ENCODE peak calls at places on chromosomes 4 and X, in six cellular contexts. One of them, this sample, is unnamed.

GRCh38 chr4:30860983-30861382 is 140.8 kb downstream of the PCDH7 start:
- DNase-seq in IMR-90: no peak
- DNase-seq in T1000: no peak
- DNase-seq in activated CD4-positive, CD25-positive, alpha-beta regulatory T cell treated with anti-CD3 and anti-CD28 coated beads, Interleukin-2, amount 50 U/mL, for 72 hours: no peak
- DNase-seq in naive thymus-derived CD8-positive, alpha-beta T cell: no peak
- DNase-seq in OCI-LY7: no peak
- DNase-seq in this sample: no peak

GRCh38 chr4:138576684-138577083 is 334.5 kb upstream of the SLC7A11 start:
- DNase-seq in IMR-90: peak
- DNase-seq in T1000: no peak
- DNase-seq in activated CD4-positive, CD25-positive, alpha-beta regulatory T cell treated with anti-CD3 and anti-CD28 coated beads, Interleukin-2, amount 50 U/mL, for 72 hours: no peak
- DNase-seq in naive thymus-derived CD8-positive, alpha-beta T cell: no peak
- DNase-seq in OCI-LY7: peak
- DNase-seq in this sample: peak

GRCh38 chr4:73662709-73663546 is 42.7 kb upstream of the RASSF6 start:
- DNase-seq in IMR-90: peak
- DNase-seq in T1000: no peak
- DNase-seq in activated CD4-positive, CD25-positive, alpha-beta regulatory T cell treated with anti-CD3 and anti-CD28 coated beads, Interleukin-2, amount 50 U/mL, for 72 hours: no peak
- DNase-seq in naive thymus-derived CD8-positive, alpha-beta T cell: no peak
- DNase-seq in OCI-LY7: peak
- DNase-seq in this sample: peak

GRCh38 chr4:53365121-53365485 is 758 bp downstream of the SCFD2 start:
- DNase-seq in IMR-90: peak
- DNase-seq in T1000: no peak
- DNase-seq in activated CD4-positive, CD25-positive, alpha-beta regulatory T cell treated with anti-CD3 and anti-CD28 coated beads, Interleukin-2, amount 50 U/mL, for 72 hours: no peak
- DNase-seq in naive thymus-derived CD8-positive, alpha-beta T cell: peak
- DNase-seq in OCI-LY7: peak
- DNase-seq in this sample: no peak

GRCh38 chr4:21447320-21448055 is 501.1 kb downstream of the KCNIP4 start:
- DNase-seq in IMR-90: no peak
- DNase-seq in T1000: no peak
- DNase-seq in activated CD4-positive, CD25-positive, alpha-beta regulatory T cell treated with anti-CD3 and anti-CD28 coated beads, Interleukin-2, amount 50 U/mL, for 72 hours: no peak
- DNase-seq in naive thymus-derived CD8-positive, alpha-beta T cell: no peak
- DNase-seq in OCI-LY7: no peak
- DNase-seq in this sample: no peak

GRCh38 chrX:40573763-40574162 is 7.0 kb upstream of the ATP6AP2 start:
- DNase-seq in IMR-90: peak
- DNase-seq in T1000: no peak
- DNase-seq in activated CD4-positive, CD25-positive, alpha-beta regulatory T cell treated with anti-CD3 and anti-CD28 coated beads, Interleukin-2, amount 50 U/mL, for 72 hours: no peak
- DNase-seq in naive thymus-derived CD8-positive, alpha-beta T cell: no peak
- DNase-seq in OCI-LY7: peak
- DNase-seq in this sample: no peak

GRCh38 chr4:183366436-183366835 is 44.2 kb upstream of the CLDN24 start:
- DNase-seq in IMR-90: no peak
- DNase-seq in T1000: no peak
- DNase-seq in activated CD4-positive, CD25-positive, alpha-beta regulatory T cell treated with anti-CD3 and anti-CD28 coated beads, Interleukin-2, amount 50 U/mL, for 72 hours: no peak
- DNase-seq in naive thymus-derived CD8-positive, alpha-beta T cell: no peak
- DNase-seq in OCI-LY7: no peak
- DNase-seq in this sample: no peak

GRCh38 chr4:20878806-20879205 is 178.5 kb downstream of the PACRGL start:
- DNase-seq in IMR-90: no peak
- DNase-seq in T1000: no peak
- DNase-seq in activated CD4-positive, CD25-positive, alpha-beta regulatory T cell treated with anti-CD3 and anti-CD28 coated beads, Interleukin-2, amount 50 U/mL, for 72 hours: no peak
- DNase-seq in naive thymus-derived CD8-positive, alpha-beta T cell: no peak
- DNase-seq in OCI-LY7: no peak
- DNase-seq in this sample: no peak

This sample was measured in astrocyte.